ENCODE peak calls at places on chromosome 16, in ten cellular contexts. One of them, this sample, is unnamed.
A peak's percentile ranks its signal among the peaks of the same experiment; 100 is the strongest.

GRCh38 chr16:16012144-16012543 is 62.7 kb downstream of the ABCC1 start:
- DNase-seq in stimulated activated CD4-positive, alpha-beta T cell treated with anti-CD3 and anti-CD28 coated beads, TNF-alpha, amount 100 ng/mL, for 48 hours: no peak
- DNase-seq in neural crest cell: no peak
- DNase-seq in CD8-positive, alpha-beta memory T cell: no peak
- DNase-seq in foreskin melanocyte: no peak
- DNase-seq in skeletal muscle cell: no peak
- DNase-seq in Daoy: no peak
- DNase-seq in RPMI7951: no peak
- DNase-seq in progenitor cell of endocrine pancreas: no peak
- DNase-seq in stimulated activated naive B cell treated with anti-CD40 and anti-IgM and Interleukin-4, amounts not matched to agents 10 μg/mL and 1 μg/mL and 100 μg/mL, for 72 hours: no peak
- DNase-seq in this sample: no peak

GRCh38 chr16:16063685-16064084 is 114.3 kb downstream of the ABCC1 start:
- DNase-seq in progenitor cell of endocrine pancreas: no peak
- DNase-seq in RPMI7951: no peak
- DNase-seq in neural crest cell: no peak
- DNase-seq in CD8-positive, alpha-beta memory T cell: no peak
- DNase-seq in skeletal muscle cell: no peak
- DNase-seq in foreskin melanocyte: no peak
- DNase-seq in stimulated activated naive B cell treated with anti-CD40 and anti-IgM and Interleukin-4, amounts not matched to agents 10 μg/mL and 1 μg/mL and 100 μg/mL, for 72 hours: no peak
- DNase-seq in Daoy: no peak
- DNase-seq in stimulated activated CD4-positive, alpha-beta T cell treated with anti-CD3 and anti-CD28 coated beads, TNF-alpha, amount 100 ng/mL, for 48 hours: no peak
- DNase-seq in this sample: no peak

GRCh38 chr16:1559446-1559975 is 26.0 kb downstream of the TMEM204 start:
- DNase-seq in CD8-positive, alpha-beta memory T cell: no peak
- DNase-seq in RPMI7951: no peak
- DNase-seq in foreskin melanocyte: no peak
- DNase-seq in skeletal muscle cell: no peak
- DNase-seq in Daoy: no peak
- DNase-seq in neural crest cell: no peak
- DNase-seq in progenitor cell of endocrine pancreas: no peak
- DNase-seq in stimulated activated CD4-positive, alpha-beta T cell treated with anti-CD3 and anti-CD28 coated beads, TNF-alpha, amount 100 ng/mL, for 48 hours: no peak
- DNase-seq in stimulated activated naive B cell treated with anti-CD40 and anti-IgM and Interleukin-4, amounts not matched to agents 10 μg/mL and 1 μg/mL and 100 μg/mL, for 72 hours: no peak
- DNase-seq in this sample: no peak

GRCh38 chr16:64638804-64639203 is 483.1 kb downstream of the CDH11 start:
- DNase-seq in progenitor cell of endocrine pancreas: no peak
- DNase-seq in stimulated activated CD4-positive, alpha-beta T cell treated with anti-CD3 and anti-CD28 coated beads, TNF-alpha, amount 100 ng/mL, for 48 hours: no peak
- DNase-seq in stimulated activated naive B cell treated with anti-CD40 and anti-IgM and Interleukin-4, amounts not matched to agents 10 μg/mL and 1 μg/mL and 100 μg/mL, for 72 hours: no peak
- DNase-seq in CD8-positive, alpha-beta memory T cell: no peak
- DNase-seq in skeletal muscle cell: no peak
- DNase-seq in RPMI7951: no peak
- DNase-seq in foreskin melanocyte: no peak
- DNase-seq in Daoy: no peak
- DNase-seq in neural crest cell: no peak
- DNase-seq in this sample: no peak

GRCh38 chr16:85986931-85987749 is 88.2 kb downstream of the IRF8 start:
- DNase-seq in foreskin melanocyte: no peak
- DNase-seq in stimulated activated naive B cell treated with anti-CD40 and anti-IgM and Interleukin-4, amounts not matched to agents 10 μg/mL and 1 μg/mL and 100 μg/mL, for 72 hours: no peak
- DNase-seq in skeletal muscle cell: no peak
- DNase-seq in RPMI7951: peak; percentile 17
- DNase-seq in neural crest cell: peak; percentile 26
- DNase-seq in Daoy: no peak
- DNase-seq in stimulated activated CD4-positive, alpha-beta T cell treated with anti-CD3 and anti-CD28 coated beads, TNF-alpha, amount 100 ng/mL, for 48 hours: no peak
- DNase-seq in progenitor cell of endocrine pancreas: peak; percentile 27
- DNase-seq in CD8-positive, alpha-beta memory T cell: peak; percentile 20
- DNase-seq in this sample: no peak

GRCh38 chr16:21264226-21265036 is 13.7 kb downstream of the CRYM start:
- DNase-seq in CD8-positive, alpha-beta memory T cell: no peak
- DNase-seq in progenitor cell of endocrine pancreas: no peak
- DNase-seq in Daoy: no peak
- DNase-seq in stimulated activated naive B cell treated with anti-CD40 and anti-IgM and Interleukin-4, amounts not matched to agents 10 μg/mL and 1 μg/mL and 100 μg/mL, for 72 hours: no peak
- DNase-seq in stimulated activated CD4-positive, alpha-beta T cell treated with anti-CD3 and anti-CD28 coated beads, TNF-alpha, amount 100 ng/mL, for 48 hours: no peak
- DNase-seq in neural crest cell: no peak
- DNase-seq in RPMI7951: no peak
- DNase-seq in skeletal muscle cell: no peak
- DNase-seq in foreskin melanocyte: no peak
- DNase-seq in this sample: no peak

GRCh38 chr16:46932802-46933201 is 40.7 kb downstream of the DNAJA2 start:
- DNase-seq in skeletal muscle cell: no peak
- DNase-seq in Daoy: no peak
- DNase-seq in foreskin melanocyte: no peak
- DNase-seq in RPMI7951: no peak
- DNase-seq in stimulated activated CD4-positive, alpha-beta T cell treated with anti-CD3 and anti-CD28 coated beads, TNF-alpha, amount 100 ng/mL, for 48 hours: no peak
- DNase-seq in stimulated activated naive B cell treated with anti-CD40 and anti-IgM and Interleukin-4, amounts not matched to agents 10 μg/mL and 1 μg/mL and 100 μg/mL, for 72 hours: peak; percentile 38
- DNase-seq in progenitor cell of endocrine pancreas: no peak
- DNase-seq in CD8-positive, alpha-beta memory T cell: no peak
- DNase-seq in neural crest cell: no peak
- DNase-seq in this sample: no peak

GRCh38 chr16:9139965-9140364 is 48.5 kb downstream of the HAPSTR1 start:
- DNase-seq in CD8-positive, alpha-beta memory T cell: no peak
- DNase-seq in skeletal muscle cell: no peak
- DNase-seq in progenitor cell of endocrine pancreas: no peak
- DNase-seq in foreskin melanocyte: no peak
- DNase-seq in stimulated activated naive B cell treated with anti-CD40 and anti-IgM and Interleukin-4, amounts not matched to agents 10 μg/mL and 1 μg/mL and 100 μg/mL, for 72 hours: no peak
- DNase-seq in RPMI7951: peak; percentile 45
- DNase-seq in Daoy: peak; percentile 35
- DNase-seq in neural crest cell: no peak
- DNase-seq in stimulated activated CD4-positive, alpha-beta T cell treated with anti-CD3 and anti-CD28 coated beads, TNF-alpha, amount 100 ng/mL, for 48 hours: no peak
- DNase-seq in this sample: no peak

GRCh38 chr16:48366165-48367093 is 18.8 kb downstream of the SIAH1 start:
- DNase-seq in Daoy: peak; percentile 70
- DNase-seq in progenitor cell of endocrine pancreas: no peak
- DNase-seq in stimulated activated CD4-positive, alpha-beta T cell treated with anti-CD3 and anti-CD28 coated beads, TNF-alpha, amount 100 ng/mL, for 48 hours: no peak
- DNase-seq in skeletal muscle cell: peak; percentile 86
- DNase-seq in RPMI7951: peak; percentile 74
- DNase-seq in CD8-positive, alpha-beta memory T cell: peak; percentile 9
- DNase-seq in foreskin melanocyte: no peak
- DNase-seq in neural crest cell: no peak
- DNase-seq in stimulated activated naive B cell treated with anti-CD40 and anti-IgM and Interleukin-4, amounts not matched to agents 10 μg/mL and 1 μg/mL and 100 μg/mL, for 72 hours: no peak
- DNase-seq in this sample: no peak

GRCh38 chr16:48511071-48511540 is 98.9 kb downstream of the N4BP1 start:
- DNase-seq in Daoy: no peak
- DNase-seq in skeletal muscle cell: peak; percentile 45
- DNase-seq in foreskin melanocyte: no peak
- DNase-seq in neural crest cell: no peak
- DNase-seq in RPMI7951: peak; percentile 50
- DNase-seq in CD8-positive, alpha-beta memory T cell: no peak
- DNase-seq in stimulated activated naive B cell treated with anti-CD40 and anti-IgM and Interleukin-4, amounts not matched to agents 10 μg/mL and 1 μg/mL and 100 μg/mL, for 72 hours: no peak
- DNase-seq in stimulated activated CD4-positive, alpha-beta T cell treated with anti-CD3 and anti-CD28 coated beads, TNF-alpha, amount 100 ng/mL, for 48 hours: no peak
- DNase-seq in progenitor cell of endocrine pancreas: no peak
- DNase-seq in this sample: no peak